ENCODE peak calls at places on chromosomes 3 and 15, in five cellular contexts. One of them, this sample, is unnamed.

GRCh38 chr3:139557041-139557440 is 17.5 kb upstream of the RBP1 start:
- DNase-seq in transverse colon: no peak
- DNase-seq in HCT116: no peak
- DNase-seq in Panc1: no peak
- DNase-seq in stomach: no peak
- DNase-seq in this sample: no peak

GRCh38 chr3:22731901-22732300 is 471.2 kb upstream of the UBE2E2 start:
- DNase-seq in transverse colon: no peak
- DNase-seq in HCT116: no peak
- DNase-seq in Panc1: no peak
- DNase-seq in stomach: no peak
- DNase-seq in this sample: no peak

GRCh38 chr15:80667895-80668430 is 27.1 kb upstream of the ABHD17C start:
- DNase-seq in transverse colon: no peak
- DNase-seq in HCT116: no peak
- DNase-seq in Panc1: no peak
- DNase-seq in stomach: no peak
- DNase-seq in this sample: no peak

GRCh38 chr15:77112819-77113569 is 42.1 kb upstream of the TSPAN3 start:
- DNase-seq in transverse colon: peak
- DNase-seq in HCT116: no peak
- DNase-seq in Panc1: no peak
- DNase-seq in stomach: no peak
- DNase-seq in this sample: no peak

GRCh38 chr3:149894211-149894610 is 76.5 kb downstream of the PFN2 start:
- DNase-seq in transverse colon: no peak
- DNase-seq in HCT116: no peak
- DNase-seq in Panc1: no peak
- DNase-seq in stomach: no peak
- DNase-seq in this sample: no peak

GRCh38 chr15:92158426-92158825 is 235.3 kb upstream of the ST8SIA2 start:
- DNase-seq in transverse colon: no peak
- DNase-seq in HCT116: peak
- DNase-seq in Panc1: peak
- DNase-seq in stomach: peak
- DNase-seq in this sample: no peak

GRCh38 chr15:90557651-90558084 is 27.9 kb downstream of the CRTC3 start:
- DNase-seq in transverse colon: peak
- DNase-seq in HCT116: no peak
- DNase-seq in Panc1: no peak
- DNase-seq in stomach: peak
- DNase-seq in this sample: peak

GRCh38 chr3:28651159-28651558 is 302.5 kb upstream of the AZI2 start:
- DNase-seq in transverse colon: no peak
- DNase-seq in HCT116: no peak
- DNase-seq in Panc1: no peak
- DNase-seq in stomach: no peak
- DNase-seq in this sample: no peak

GRCh38 chr3:30886888-30887287 is 7.6 kb downstream of the GADL1 start:
- DNase-seq in transverse colon: no peak
- DNase-seq in HCT116: no peak
- DNase-seq in Panc1: no peak
- DNase-seq in stomach: no peak
- DNase-seq in this sample: no peak

GRCh38 chr3:28718074-28718849 is 369.6 kb upstream of the AZI2 start:
- DNase-seq in transverse colon: no peak
- DNase-seq in HCT116: no peak
- DNase-seq in Panc1: no peak
- DNase-seq in stomach: no peak
- DNase-seq in this sample: no peak

GRCh38 chr3:95333826-95334225 is 1271.0 kb downstream of the NSUN3 start:
- DNase-seq in transverse colon: no peak
- DNase-seq in HCT116: no peak
- DNase-seq in Panc1: no peak
- DNase-seq in stomach: no peak
- DNase-seq in this sample: no peak

GRCh38 chr3:130379274-130379673 is 33.8 kb downstream of the COL6A5 start:
- DNase-seq in transverse colon: no peak
- DNase-seq in HCT116: no peak
- DNase-seq in Panc1: no peak
- DNase-seq in stomach: no peak
- DNase-seq in this sample: no peak

GRCh38 chr15:25783607-25784131 is 79.5 kb downstream of the ATP10A start:
- DNase-seq in transverse colon: no peak
- DNase-seq in HCT116: no peak
- DNase-seq in Panc1: no peak
- DNase-seq in stomach: no peak
- DNase-seq in this sample: peak

GRCh38 chr3:144031938-144032337 is 60.3 kb downstream of the DIPK2A start:
- DNase-seq in transverse colon: peak
- DNase-seq in HCT116: no peak
- DNase-seq in Panc1: no peak
- DNase-seq in stomach: peak
- DNase-seq in this sample: peak

GRCh38 chr15:35854398-35854797 is 308.4 kb upstream of the DPH6 start:
- DNase-seq in transverse colon: no peak
- DNase-seq in HCT116: no peak
- DNase-seq in Panc1: no peak
- DNase-seq in stomach: no peak
- DNase-seq in this sample: no peak

GRCh38 chr3:192675958-192676649 is 51.2 kb downstream of the FGF12 start:
- DNase-seq in transverse colon: no peak
- DNase-seq in HCT116: no peak
- DNase-seq in Panc1: no peak
- DNase-seq in stomach: no peak
- DNase-seq in this sample: no peak

GRCh38 chr3:112568642-112569041 is 6.8 kb downstream of the SLC35A5 start:
- DNase-seq in transverse colon: no peak
- DNase-seq in HCT116: no peak
- DNase-seq in Panc1: peak
- DNase-seq in stomach: no peak
- DNase-seq in this sample: no peak

GRCh38 chr3:112293368-112294321 is at the start of gene SLC9C1:
- DNase-seq in transverse colon: peak
- DNase-seq in HCT116: peak
- DNase-seq in Panc1: peak
- DNase-seq in stomach: no peak
- DNase-seq in this sample: no peak

GRCh38 chr15:43893956-43894355 is 67.2 kb downstream of the WDR76 start:
- DNase-seq in transverse colon: no peak
- DNase-seq in HCT116: no peak
- DNase-seq in Panc1: no peak
- DNase-seq in stomach: no peak
- DNase-seq in this sample: no peak

GRCh38 chr15:36947035-36947719 is 153.2 kb downstream of the MEIS2 start:
- DNase-seq in transverse colon: no peak
- DNase-seq in HCT116: no peak
- DNase-seq in Panc1: no peak
- DNase-seq in stomach: no peak
- DNase-seq in this sample: no peak

GRCh38 chr3:40299721-40300335 is 9.7 kb upstream of the EIF1B start:
- DNase-seq in transverse colon: no peak
- DNase-seq in HCT116: no peak
- DNase-seq in Panc1: no peak
- DNase-seq in stomach: no peak
- DNase-seq in this sample: no peak

GRCh38 chr3:129038121-129038855 is 22.3 kb upstream of the GP9 start:
- DNase-seq in transverse colon: no peak
- DNase-seq in HCT116: no peak
- DNase-seq in Panc1: no peak
- DNase-seq in stomach: no peak
- DNase-seq in this sample: peak

GRCh38 chr3:37812497-37812896 is 49.2 kb upstream of the CTDSPL start:
- DNase-seq in transverse colon: no peak
- DNase-seq in HCT116: no peak
- DNase-seq in Panc1: no peak
- DNase-seq in stomach: no peak
- DNase-seq in this sample: peak

GRCh38 chr15:80991446-80991845 is 1.8 kb upstream of the MESD start:
- DNase-seq in transverse colon: peak
- DNase-seq in HCT116: no peak
- DNase-seq in Panc1: no peak
- DNase-seq in stomach: no peak
- DNase-seq in this sample: peak

GRCh38 chr3:46423588-46423987 is 16.5 kb downstream of the CCRL2 start:
- DNase-seq in transverse colon: no peak
- DNase-seq in HCT116: no peak
- DNase-seq in Panc1: no peak
- DNase-seq in stomach: no peak
- DNase-seq in this sample: no peak

GRCh38 chr15:44312108-44312507 is 23.6 kb downstream of the GOLM2 start:
- DNase-seq in transverse colon: no peak
- DNase-seq in HCT116: no peak
- DNase-seq in Panc1: no peak
- DNase-seq in stomach: no peak
- DNase-seq in this sample: no peak

GRCh38 chr15:71325461-71325860 is 210.2 kb downstream of the THSD4 start:
- DNase-seq in transverse colon: no peak
- DNase-seq in HCT116: no peak
- DNase-seq in Panc1: no peak
- DNase-seq in stomach: no peak
- DNase-seq in this sample: no peak

GRCh38 chr3:135034881-135035440 is 239.9 kb downstream of the EPHB1 start:
- DNase-seq in transverse colon: no peak
- DNase-seq in HCT116: no peak
- DNase-seq in Panc1: no peak
- DNase-seq in stomach: no peak
- DNase-seq in this sample: no peak

GRCh38 chr3:64150527-64151238 is 74.6 kb downstream of the PRICKLE2 start:
- DNase-seq in transverse colon: peak
- DNase-seq in HCT116: no peak
- DNase-seq in Panc1: no peak
- DNase-seq in stomach: peak
- DNase-seq in this sample: peak

DNA sequence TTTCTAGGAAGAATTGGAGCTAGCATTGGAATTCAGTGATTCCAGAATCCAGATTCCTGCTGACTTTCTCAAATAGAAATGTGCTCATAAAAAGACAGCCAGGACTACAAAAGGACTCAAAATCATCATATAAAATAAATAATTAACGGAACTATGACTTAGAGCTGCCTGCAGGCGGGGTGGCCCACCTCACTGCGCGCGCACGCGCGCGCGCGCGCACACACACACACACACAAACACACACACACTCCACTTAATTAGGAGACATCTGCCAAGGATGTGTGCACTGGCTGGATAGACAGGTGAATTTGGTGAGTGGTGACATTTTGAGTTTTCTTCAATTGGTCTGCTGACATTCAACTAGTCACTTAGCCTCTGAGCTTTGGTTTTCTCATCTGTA is 6.9 kb upstream of the MEX3B start:
- DNase-seq in transverse colon: no peak
- DNase-seq in HCT116: no peak
- DNase-seq in Panc1: no peak
- DNase-seq in stomach: no peak
- DNase-seq in this sample: no peak
- H3K4me3 ChIP-seq in transverse colon: no peak
- H3K4me3 ChIP-seq in HCT116: no peak
- H3K4me3 ChIP-seq in Panc1: no peak
- H3K4me3 ChIP-seq in stomach: no peak
- H3K4me3 ChIP-seq in this sample: no peak

GRCh38 chr3:154323921-154324738 is at the start of gene DHX36:
- DNase-seq in transverse colon: peak
- DNase-seq in HCT116: peak
- DNase-seq in Panc1: peak
- DNase-seq in stomach: peak
- DNase-seq in this sample: peak

GRCh38 chr3:154327871-154328270 is 3.6 kb upstream of the DHX36 start:
- DNase-seq in transverse colon: no peak
- DNase-seq in HCT116: no peak
- DNase-seq in Panc1: no peak
- DNase-seq in stomach: no peak
- DNase-seq in this sample: no peak

DNA sequence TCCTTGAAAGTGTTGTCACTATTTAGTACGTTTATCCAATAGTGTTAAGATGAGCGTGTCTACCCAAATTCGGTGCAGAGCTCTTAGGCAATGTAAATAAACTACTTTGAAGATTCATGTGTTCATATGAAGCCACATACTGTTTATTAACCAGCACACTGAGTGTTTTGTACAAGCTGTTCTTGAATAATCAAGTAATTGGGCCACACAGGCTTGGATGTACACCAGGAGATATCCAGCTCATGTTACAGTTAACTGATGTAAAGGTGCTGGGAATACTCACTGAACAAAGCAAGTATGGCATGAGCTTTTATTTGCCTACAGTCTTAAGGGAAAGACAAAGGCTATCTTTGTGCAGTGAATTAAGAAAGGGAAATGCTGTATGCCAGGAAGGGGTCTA is 632 bp upstream of the DHX36 start:
- DNase-seq in transverse colon: no peak
- DNase-seq in HCT116: no peak
- DNase-seq in Panc1: no peak
- DNase-seq in stomach: no peak
- DNase-seq in this sample: no peak
- TF ChIP-seq POLR2AphosphoS5 in transverse colon: no peak
- TF ChIP-seq POLR2AphosphoS5 in HCT116: no peak
- TF ChIP-seq POLR2AphosphoS5 in Panc1: no peak
- TF ChIP-seq POLR2AphosphoS5 in stomach: no peak
- TF ChIP-seq POLR2AphosphoS5 in this sample: no peak

GRCh38 chr3:52535411-52536111 is 844 bp upstream of the UQCC5 start:
- DNase-seq in transverse colon: no peak
- DNase-seq in HCT116: no peak
- DNase-seq in Panc1: no peak
- DNase-seq in stomach: no peak
- DNase-seq in this sample: no peak

GRCh38 chr3:52537165-52537635 is 795 bp downstream of the UQCC5 start:
- DNase-seq in transverse colon: no peak
- DNase-seq in HCT116: no peak
- DNase-seq in Panc1: no peak
- DNase-seq in stomach: no peak
- DNase-seq in this sample: no peak

GRCh38 chr3:52534281-52535183 is 875 bp upstream of the NT5DC2 start:
- DNase-seq in transverse colon: no peak
- DNase-seq in HCT116: no peak
- DNase-seq in Panc1: no peak
- DNase-seq in stomach: peak
- DNase-seq in this sample: peak

GRCh38 chr3:52536369-52537164 is at the start of gene UQCC5:
- DNase-seq in transverse colon: peak
- DNase-seq in HCT116: peak
- DNase-seq in Panc1: peak
- DNase-seq in stomach: peak
- DNase-seq in this sample: peak

DNA sequence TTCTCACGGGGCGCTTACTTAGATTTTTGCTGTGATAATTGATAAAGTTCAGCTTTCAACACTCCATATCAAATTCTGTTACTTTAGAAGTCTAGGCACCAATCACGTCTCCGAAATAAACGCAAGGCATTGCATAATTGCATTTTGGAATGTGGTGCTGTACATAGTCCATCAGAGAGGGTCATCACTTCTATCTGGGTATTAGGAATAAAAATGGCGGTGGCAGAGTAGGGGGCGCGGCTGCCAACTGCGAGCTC is 365 bp upstream of the UQCC5 start:
- DNase-seq in transverse colon: no peak
- DNase-seq in HCT116: no peak
- DNase-seq in Panc1: no peak
- DNase-seq in stomach: no peak
- DNase-seq in this sample: no peak
- H3K4me3 ChIP-seq in transverse colon: peak
- H3K4me3 ChIP-seq in HCT116: no peak
- H3K4me3 ChIP-seq in Panc1: peak
- H3K4me3 ChIP-seq in stomach: peak
- H3K4me3 ChIP-seq in this sample: peak

GRCh38 chr3:44058022-44058867 is 183.4 kb upstream of the TOPAZ1 start:
- DNase-seq in transverse colon: peak
- DNase-seq in HCT116: no peak
- DNase-seq in Panc1: no peak
- DNase-seq in stomach: no peak
- DNase-seq in this sample: no peak
- TF ChIP-seq POLR2AphosphoS5 in transverse colon: no peak
- TF ChIP-seq POLR2AphosphoS5 in HCT116: no peak
- TF ChIP-seq POLR2AphosphoS5 in Panc1: no peak
- TF ChIP-seq POLR2AphosphoS5 in stomach: no peak
- TF ChIP-seq POLR2AphosphoS5 in this sample: no peak

This sample was measured in sigmoid colon.